ENCODE peak calls at places on chromosomes 5 and 9, in five cellular contexts. T is activated CD8-positive, alpha-beta T cell treated with anti-CD3 and anti-CD28 coated beads, Interleukin-2, amount 10 ng/mL, durations not matched to agents 7 days and 5 days; E is esophagus squamous epithelium; N is NCI-H187 treated with DMSO at 0.1 percent for 48 hours; Z is neural progenitor cell. K is an unnamed sample.

GRCh38 chr5:27208051-27208450 is 169.7 kb upstream of the CDH9 start:
- DNase-seq in T (no peak), E (no peak), N (no peak), Z (no peak), K (no peak)

GRCh38 chr9:120982851-120983250 is 56.3 kb upstream of the TRAF1 start:
- DNase-seq in T (no peak), E (no peak), N (no peak), Z (no peak), K (no peak)

GRCh38 chr5:23412515-23412914 is 94.9 kb upstream of the PRDM9 start:
- DNase-seq in T (no peak), E (no peak), N (no peak), Z (no peak), K (no peak)

GRCh38 chr9:28093141-28093540 is 519.9 kb upstream of the C9orf72 start:
- DNase-seq in T (no peak), E (no peak), N (peak), Z (no peak), K (no peak)

GRCh38 chr5:65198777-65199120 is 283.0 kb downstream of the ADAMTS6 start:
- DNase-seq in T (no peak), E (no peak), N (no peak), Z (no peak), K (no peak)

GRCh38 chr5:112371054-112371453 is 48.0 kb downstream of the EPB41L4A start:
- DNase-seq in T (no peak), E (no peak), N (no peak), Z (no peak), K (no peak)

GRCh38 chr5:2486373-2486772 is 265.1 kb downstream of the IRX2 start:
- DNase-seq in T (no peak), E (no peak), N (no peak), Z (no peak), K (no peak)

GRCh38 chr5:21685016-21685415 is 1168.1 kb downstream of the CDH12 start:
- DNase-seq in T (no peak), E (no peak), N (no peak), Z (no peak), K (no peak)

GRCh38 chr9:113537227-113537810 is 73.8 kb downstream of the RGS3 start:
- DNase-seq in T (no peak), E (no peak), N (no peak), Z (no peak), K (no peak)

GRCh38 chr9:27726244-27727141 is 153.2 kb upstream of the C9orf72 start:
- DNase-seq in T (peak), E (no peak), N (peak), Z (peak), K (no peak)

GRCh38 chr9:88747768-88748167 is 212.8 kb downstream of the NXNL2 start:
- DNase-seq in T (no peak), E (no peak), N (no peak), Z (no peak), K (no peak)

GRCh38 chr5:173242675-173243085 is 7.7 kb upstream of the NKX2-5 start:
- DNase-seq in T (no peak), E (no peak), N (no peak), Z (peak), K (no peak)

GRCh38 chr9:74935008-74935407 is 17.7 kb downstream of the C9orf40 start:
- DNase-seq in T (no peak), E (no peak), N (no peak), Z (no peak), K (no peak)

GRCh38 chr9:129852575-129852974 is 17.3 kb downstream of the USP20 start:
- DNase-seq in T (no peak), E (no peak), N (no peak), Z (no peak), K (no peak)

GRCh38 chr5:138243794-138244193 is 30.6 kb downstream of the GFRA3 start:
- DNase-seq in T (no peak), E (no peak), N (no peak), Z (no peak), K (no peak)

GRCh38 chr9:7756088-7756487 is 43.5 kb downstream of the DMAC1 start:
- DNase-seq in T (peak), E (no peak), N (no peak), Z (no peak), K (no peak)

GRCh38 chr5:72480836-72481235 is 26.4 kb downstream of the ZNF366 start:
- DNase-seq in T (no peak), E (no peak), N (no peak), Z (no peak), K (no peak)

GRCh38 chr9:17414990-17415389 is 163.9 kb upstream of the SH3GL2 start:
- DNase-seq in T (no peak), E (no peak), N (no peak), Z (no peak), K (no peak)

GRCh38 chr9:23821400-23822181 is 4.4 kb downstream of the ELAVL2 start:
- DNase-seq in T (no peak), E (no peak), N (no peak), Z (peak), K (peak)

GRCh38 chr5:59837071-59837470 is 56.5 kb downstream of the PDE4D start:
- DNase-seq in T (no peak), E (no peak), N (no peak), Z (no peak), K (no peak)

GRCh38 chr5:124996023-124996763 is 249.8 kb upstream of the ZNF608 start:
- DNase-seq in T (no peak), E (no peak), N (no peak), Z (peak), K (no peak)

GRCh38 chr5:156201793-156202388 is 125.1 kb upstream of the SGCD start:
- DNase-seq in T (no peak), E (no peak), N (no peak), Z (peak), K (no peak)

GRCh38 chr5:147413266-147413665 is 96.6 kb downstream of the DPYSL3 start:
- DNase-seq in T (no peak), E (no peak), N (no peak), Z (no peak), K (no peak)

GRCh38 chr5:129724222-129724621 is 23.7 kb upstream of the MINAR2 start:
- DNase-seq in T (no peak), E (no peak), N (no peak), Z (peak), K (no peak)

GRCh38 chr5:106545325-106545724 is 1125.4 kb downstream of the EFNA5 start:
- DNase-seq in T (no peak), E (no peak), N (no peak), Z (no peak), K (no peak)

GRCh38 chr5:59007460-59008063 is 424.7 kb downstream of the RAB3C start:
- DNase-seq in T (no peak), E (no peak), N (peak), Z (peak), K (no peak)

GRCh38 chr9:32706004-32706749 is 70.7 kb upstream of the TAF1L start:
- DNase-seq in T (no peak), E (no peak), N (no peak), Z (no peak), K (no peak)

GRCh38 chr5:146188358-146188757 is 5.9 kb upstream of the LARS1 start:
- DNase-seq in T (no peak), E (no peak), N (no peak), Z (no peak), K (no peak)

GRCh38 chr5:159911349-159911748 is 4.9 kb upstream of the ADRA1B start:
- DNase-seq in T (no peak), E (no peak), N (no peak), Z (no peak), K (peak)

GRCh38 chr9:136512651-136513066 is 29.8 kb upstream of the SEC16A start:
- DNase-seq in T (peak), E (no peak), N (no peak), Z (no peak), K (no peak)

GRCh38 chr5:157457391-157457790 is 2.6 kb upstream of the NIPAL4 start:
- DNase-seq in T (no peak), E (no peak), N (no peak), Z (no peak), K (no peak)

K was measured in Peyer's patch.